ENCODE peak calls at places on chromosomes 4 and X, in six cellular contexts. D is astrocyte of the cerebellum, X is BE2C, E is A549, G is PC-3, L is IMR-90. P is an unnamed sample.

GRCh38 chr4:168509786-168510185 is 12.9 kb downstream of the PALLD start:
- DNase-seq in L (peak), X (no peak), G (no peak), E (no peak), D (no peak), P (peak)

GRCh38 chrX:123219916-123220315 is 35.8 kb downstream of the GRIA3 start:
- DNase-seq in L (no peak), D (no peak), G (no peak), X (no peak), E (no peak), P (no peak)

GRCh38 chrX:46637937-46638336 is 64.4 kb downstream of the CHST7 start:
- DNase-seq in D (no peak), X (no peak), L (peak), E (no peak), G (no peak), P (no peak)

GRCh38 chrX:100964362-100964761 is 5.1 kb upstream of the ARL13A start:
- DNase-seq in L (no peak), D (no peak), E (no peak), X (no peak), G (no peak), P (no peak)

GRCh38 chrX:103919336-103919682 is 43.1 kb upstream of the TMSB15B start:
- DNase-seq in D (no peak), G (peak), E (peak), X (peak), L (peak), P (peak)

GRCh38 chrX:118562574-118563164 is 67.1 kb downstream of the DOCK11 start:
- DNase-seq in L (no peak), D (no peak), X (no peak), E (no peak), G (no peak), P (no peak)

GRCh38 chrX:22748093-22748999 is 251.4 kb upstream of the DDX53 start:
- DNase-seq in X (peak), E (peak), G (peak), L (peak), D (peak), P (peak)

GRCh38 chr4:112287258-112287873 is 1.7 kb upstream of the TIFA start:
- DNase-seq in E (no peak), L (no peak), G (no peak), X (no peak), D (no peak), P (peak)

GRCh38 chr4:52091811-52092210 is 40.7 kb downstream of the SPATA18 start:
- DNase-seq in L (peak), E (no peak), X (no peak), G (peak), D (no peak), P (no peak)

GRCh38 chrX:121851033-121851432 is 803.6 kb downstream of the GLUD2 start:
- DNase-seq in L (no peak), D (peak), X (no peak), E (no peak), G (peak), P (no peak)

GRCh38 chr4:139734875-139735380 is 69.3 kb downstream of the MGST2 start:
- DNase-seq in G (peak), X (peak), D (peak), E (no peak), L (peak), P (peak)

GRCh38 chr4:138875886-138876608 is 139.5 kb upstream of the NOCT start:
- DNase-seq in G (peak), X (no peak), E (peak), D (peak), L (peak), P (no peak)

GRCh38 chr4:184668511-184669114 is 19.1 kb downstream of the PRIMPOL start:
- DNase-seq in E (no peak), G (no peak), D (no peak), L (peak), X (no peak), P (no peak)

GRCh38 chr4:101232074-101232776 is 115.1 kb downstream of the PPP3CA start:
- DNase-seq in X (no peak), L (peak), E (peak), G (peak), D (peak), P (no peak)

GRCh38 chr4:36687681-36688080 is 406.3 kb downstream of the DTHD1 start:
- DNase-seq in G (no peak), X (no peak), D (no peak), L (no peak), E (no peak), P (no peak)

GRCh38 chrX:110108381-110108796 is 105.5 kb downstream of the TMEM164 start:
- DNase-seq in G (no peak), X (no peak), L (peak), E (no peak), D (peak), P (no peak)

GRCh38 chr4:6221296-6221850 is 21.0 kb upstream of the JAKMIP1 start:
- DNase-seq in X (no peak), L (no peak), D (no peak), E (no peak), G (no peak), P (no peak)
- H3K4me3 ChIP-seq in X (peak), L (no peak), D (no peak), E (no peak), G (no peak), P (no peak)

DNA sequence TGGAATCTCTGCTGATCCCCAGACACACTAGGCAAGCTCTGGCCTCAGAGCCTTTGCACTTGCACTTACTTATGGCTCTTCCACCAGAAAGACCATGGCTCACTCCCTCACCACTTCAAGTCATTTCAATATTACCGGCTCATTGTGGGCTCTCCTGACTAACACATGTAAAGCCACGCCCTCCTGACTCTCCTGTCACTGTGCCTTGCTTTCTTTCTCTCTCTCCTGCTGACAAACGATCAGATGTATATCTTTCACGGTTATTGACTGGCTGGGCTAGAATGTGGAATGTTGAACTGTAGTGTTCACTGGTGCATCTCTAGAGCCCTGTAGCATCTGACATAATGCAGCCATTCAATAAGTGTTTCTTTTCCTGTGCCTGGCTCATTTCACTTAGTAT is 425.1 kb downstream of the RAB28 start:
- DNase-seq in L (no peak), X (no peak), G (no peak), D (no peak), E (no peak), P (peak)
- H3K4me3 ChIP-seq in L (no peak), X (no peak), G (no peak), D (no peak), E (no peak), P (no peak)

GRCh38 chrX:120262781-120263719 is 12.4 kb downstream of the ZBTB33 start:
- DNase-seq in E (no peak), X (no peak), G (no peak), L (no peak), D (no peak), P (no peak)
- H3K4me3 ChIP-seq in E (no peak), X (no peak), G (no peak), L (no peak), D (no peak), P (no peak)

DNA sequence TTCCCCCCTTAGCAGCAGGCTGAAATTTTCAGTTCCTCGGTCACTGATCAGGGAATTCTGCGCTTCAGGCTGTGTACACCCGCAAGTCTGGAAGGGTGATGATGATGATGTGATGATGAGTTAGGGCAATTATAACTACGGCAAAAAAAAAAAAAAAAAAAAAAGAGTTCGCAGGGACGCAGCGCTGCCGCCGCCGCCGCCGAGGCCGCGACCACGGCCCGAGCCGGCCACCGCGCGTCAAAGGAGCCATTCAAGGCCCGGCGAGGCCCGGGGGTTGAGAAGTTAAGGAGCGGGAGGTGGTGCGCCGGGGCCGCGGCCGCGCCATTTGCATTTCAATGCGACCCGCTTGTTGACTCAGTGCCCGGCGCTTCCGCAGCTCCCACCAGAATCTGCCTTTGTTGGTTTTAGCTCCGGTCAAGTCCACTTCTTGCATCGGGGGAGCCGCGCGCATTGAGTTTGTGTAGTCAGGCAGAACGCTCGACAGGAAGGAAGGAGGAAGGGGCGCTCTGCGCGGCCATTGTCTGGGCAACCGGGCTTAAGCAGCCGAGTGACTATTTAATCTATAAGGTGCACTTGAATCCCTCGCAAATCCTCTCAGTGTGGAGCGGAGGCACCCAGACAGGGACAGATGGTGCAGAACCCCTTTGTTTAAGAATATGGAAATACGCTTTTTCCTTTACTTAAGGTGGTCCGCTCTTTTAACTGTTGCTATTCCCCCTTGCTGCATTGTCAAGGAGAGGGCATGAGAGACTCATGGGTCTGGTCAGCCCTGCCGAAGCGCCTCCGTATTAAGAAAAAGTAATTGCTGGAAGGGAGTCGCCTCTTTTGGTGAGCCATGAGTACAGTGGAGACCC is 109.1 kb downstream of the SPRY1 start:
- DNase-seq in E (peak), D (peak), L (peak), X (peak), G (peak), P (no peak)
- H3K4me3 ChIP-seq in E (peak), D (peak), L (peak), X (peak), G (peak), P (no peak)

GRCh38 chrX:48736303-48736702 is 25.2 kb upstream of the GLOD5 start:
- DNase-seq in D (no peak), G (no peak), X (no peak), E (no peak), L (no peak), P (no peak)
- H3K4me3 ChIP-seq in D (peak), G (peak), X (no peak), E (peak), L (no peak), P (peak)

GRCh38 chrX:11664211-11664888 is 1.4 kb downstream of the ARHGAP6 start:
- DNase-seq in D (no peak), L (no peak), G (no peak), E (no peak), X (no peak), P (no peak)
- H3K4me3 ChIP-seq in D (peak), L (peak), G (peak), E (no peak), X (no peak), P (no peak)

P was measured in Jurkat, Clone E6-1.